ENCODE peak calls at places on chromosomes 7 and 10, in nine cellular contexts. D, K, V, A, X, S, G, J and H are unnamed samples.

GRCh38 chr10:117565068-117565467 is 22.5 kb downstream of the EMX2 start:
- DNase-seq in D (no peak), K (no peak), V (no peak), A (no peak), X (no peak), S (no peak), G (no peak), J (no peak), H (no peak)

GRCh38 chr7:94222516-94222915 is 172.2 kb upstream of the COL1A2 start:
- DNase-seq in D (no peak), K (no peak), V (no peak), A (no peak), X (no peak), S (no peak), G (no peak), J (no peak), H (no peak)

GRCh38 chr10:60149003-60149402 is 240.7 kb downstream of the ANK3 start:
- DNase-seq in D (no peak), K (peak; percentile 41), V (no peak), A (no peak), X (no peak), S (no peak), G (no peak), J (no peak), H (no peak)

GRCh38 chr7:41219276-41219675 is 483.6 kb downstream of the INHBA start:
- DNase-seq in D (no peak), K (no peak), V (no peak), A (no peak), X (no peak), S (peak; percentile 81), G (peak; percentile 43), J (no peak), H (peak; percentile 78)

GRCh38 chr7:91527460-91527859 is 263.2 kb downstream of the FZD1 start:
- DNase-seq in D (no peak), K (no peak), V (no peak), A (no peak), X (no peak), S (no peak), G (no peak), J (no peak), H (no peak)

GRCh38 chr7:14551326-14551725 is 351.2 kb downstream of the DGKB start:
- DNase-seq in D (no peak), K (no peak), V (no peak), A (no peak), X (no peak), S (no peak), G (no peak), J (no peak), H (no peak)

GRCh38 chr10:102612964-102613275 is 31.4 kb upstream of the TRIM8 start:
- DNase-seq in D (no peak), K (peak; percentile 15), V (no peak), A (no peak), X (no peak), S (no peak), G (no peak), J (no peak), H (no peak)

GRCh38 chr10:2917926-2918325 is 149.4 kb upstream of the PFKP start:
- DNase-seq in D (no peak), K (no peak), V (no peak), A (no peak), X (no peak), S (no peak), G (no peak), J (no peak), H (no peak)

GRCh38 chr10:3229815-3230214 is 57.2 kb upstream of the PITRM1 start:
- DNase-seq in D (no peak), K (no peak), V (no peak), A (no peak), X (no peak), S (no peak), G (peak; percentile 53), J (no peak), H (no peak)

GRCh38 chr7:131189488-131189887 is 138.2 kb upstream of the MKLN1 start:
- DNase-seq in D (no peak), K (no peak), V (no peak), A (no peak), X (no peak), S (no peak), G (no peak), J (no peak), H (no peak)

GRCh38 chr7:34277801-34278195 is 372.5 kb downstream of the BMPER start:
- DNase-seq in D (no peak), K (no peak), V (no peak), A (no peak), X (no peak), S (peak; percentile 13), G (no peak), J (no peak), H (no peak)

GRCh38 chr7:122803323-122803722 is 82.9 kb downstream of the CADPS2 start:
- DNase-seq in D (peak; percentile 40), K (no peak), V (peak; percentile 18), A (peak; percentile 71), X (no peak), S (peak; percentile 13), G (no peak), J (no peak), H (peak; percentile 15)

GRCh38 chr10:116753759-116754158 is 11.4 kb upstream of the HSPA12A start:
- DNase-seq in D (no peak), K (no peak), V (no peak), A (peak; percentile 51), X (no peak), S (peak; percentile 28), G (peak; percentile 87), J (no peak), H (no peak)

GRCh38 chr7:133394369-133394768 is 141.5 kb downstream of the EXOC4 start:
- DNase-seq in D (no peak), K (no peak), V (no peak), A (no peak), X (no peak), S (no peak), G (no peak), J (no peak), H (no peak)